ENCODE peak calls at places on chromosomes 3 and 15, in seven cellular contexts. Z, Q, R, W, U, V and N are unnamed samples.

GRCh38 chr3:44045476-44046275 is 196.0 kb upstream of the TOPAZ1 start:
- DNase-seq in Z (no peak), W (no peak), U (no peak), V (no peak), Q (no peak), R (no peak), N (no peak)

GRCh38 chr15:66876731-66877545 is 174.9 kb downstream of the SMAD6 start:
- DNase-seq in V (no peak), U (no peak), W (no peak), R (no peak), Z (no peak), Q (peak; percentile 32), N (no peak)

GRCh38 chr3:10459954-10460754 is 45.2 kb downstream of the ATP2B2 start:
- DNase-seq in Q (peak; percentile 92), R (peak; percentile 73), U (peak; percentile 59), Z (peak; percentile 98), W (peak; percentile 90), V (peak; percentile 62), N (no peak)

GRCh38 chr15:40787344-40787841 is 17.6 kb downstream of the C15orf62 start:
- DNase-seq in Q (no peak), W (no peak), V (peak; percentile 96), U (peak; percentile 71), Z (peak; percentile 94), R (no peak), N (no peak)

GRCh38 chr3:126208182-126208581 is 27.8 kb upstream of the ALDH1L1 start:
- DNase-seq in Z (no peak), W (no peak), R (no peak), U (no peak), Q (no peak), V (no peak), N (no peak)

GRCh38 chr3:22373182-22373581 is 622.2 kb upstream of the ZNF385D start:
- DNase-seq in Z (peak; percentile 4), U (no peak), V (no peak), Q (no peak), W (no peak), R (no peak), N (no peak)

GRCh38 chr3:195806211-195806915 is 5.4 kb downstream of the MUC4 start:
- DNase-seq in W (no peak), V (no peak), R (no peak), Z (peak; percentile 96), U (peak; percentile 69), Q (no peak), N (no peak)

GRCh38 chr3:156563900-156564682 is 9.2 kb upstream of the SSR3 start:
- DNase-seq in Z (no peak), W (no peak), U (no peak), Q (no peak), V (no peak), R (no peak), N (no peak)

GRCh38 chr3:179860275-179861107 is 176.2 kb downstream of the PEX5L start:
- DNase-seq in R (no peak), Z (no peak), W (no peak), U (no peak), Q (no peak), V (no peak), N (no peak)

GRCh38 chr15:50786871-50787270 is 21.4 kb upstream of the SPPL2A start:
- DNase-seq in R (no peak), W (no peak), V (no peak), U (no peak), Q (no peak), Z (no peak), N (no peak)

GRCh38 chr3:106609666-106610301 is 741.0 kb upstream of the CBLB start:
- DNase-seq in V (peak; percentile 62), W (peak; percentile 10), R (peak; percentile 41), U (peak; percentile 92), Q (peak; percentile 76), Z (peak; percentile 90), N (peak; percentile 95)

GRCh38 chr3:156553705-156554356 is 1.1 kb downstream of the SSR3 start:
- DNase-seq in V (peak; percentile 1), Q (no peak), R (peak; percentile 60), U (peak; percentile 57), Z (peak; percentile 15), W (no peak), N (no peak)

GRCh38 chr3:13613343-13614190 is 64.6 kb downstream of the FBLN2 start:
- DNase-seq in R (no peak), Z (no peak), Q (no peak), V (no peak), W (no peak), U (no peak), N (no peak)

GRCh38 chr15:46709461-46709860 is 1007.8 kb upstream of the SEMA6D start:
- DNase-seq in Z (no peak), Q (no peak), U (no peak), W (no peak), V (no peak), R (no peak), N (no peak)

GRCh38 chr3:57446318-57446841 is 97.8 kb downstream of the DNAH12 start:
- DNase-seq in W (no peak), V (no peak), R (no peak), Q (no peak), Z (no peak), U (no peak), N (no peak)

GRCh38 chr3:10213156-10213792 is 35.0 kb upstream of the TATDN2 start:
- DNase-seq in U (no peak), Q (no peak), R (no peak), W (no peak), V (no peak), Z (no peak), N (no peak)

GRCh38 chr15:45181491-45182285 is 6.1 kb downstream of the SHF start:
- DNase-seq in Z (peak; percentile 35), W (no peak), U (no peak), V (no peak), R (no peak), Q (no peak), N (no peak)

GRCh38 chr3:179716811-179717210 is 64.0 kb downstream of the USP13 start:
- DNase-seq in R (no peak), U (no peak), V (no peak), Z (no peak), W (no peak), Q (no peak), N (no peak)

GRCh38 chr15:66907826-66908502 is 157.4 kb upstream of the SMAD3 start:
- DNase-seq in R (peak; percentile 56), V (no peak), Z (no peak), U (no peak), W (no peak), Q (no peak), N (no peak)

GRCh38 chr3:32177702-32178198 is 60.7 kb upstream of the CMTM8 start:
- DNase-seq in U (peak; percentile 91), V (peak; percentile 90), W (peak; percentile 76), Q (peak; percentile 73), R (peak; percentile 88), Z (peak; percentile 95), N (no peak)

GRCh38 chr15:62503451-62503850 is 338.4 kb upstream of the C2CD4B start:
- DNase-seq in U (peak; percentile 24), V (no peak), R (no peak), Z (no peak), W (no peak), Q (no peak), N (peak; percentile 35)

GRCh38 chr15:73994912-73995622 is 551 bp downstream of the PML start:
- DNase-seq in Z (peak; percentile 28), V (no peak), W (peak; percentile 33), U (no peak), Q (no peak), R (no peak), N (no peak)

GRCh38 chr15:90103669-90104329 is 1.5 kb upstream of the IDH2 start:
- DNase-seq in U (no peak), W (no peak), R (peak; percentile 60), Z (no peak), Q (no peak), V (no peak), N (no peak)

GRCh38 chr3:52831500-52832301 is 1.2 kb upstream of the ITIH4 start:
- DNase-seq in V (peak; percentile 68), Q (no peak), W (peak; percentile 65), U (peak; percentile 72), R (peak; percentile 64), Z (no peak), N (no peak)
- TF ChIP-seq POLR2AphosphoS5 in V (peak; percentile 57), Q (no peak), W (no peak), U (no peak), R (no peak), Z (no peak), N (no peak)

DNA sequence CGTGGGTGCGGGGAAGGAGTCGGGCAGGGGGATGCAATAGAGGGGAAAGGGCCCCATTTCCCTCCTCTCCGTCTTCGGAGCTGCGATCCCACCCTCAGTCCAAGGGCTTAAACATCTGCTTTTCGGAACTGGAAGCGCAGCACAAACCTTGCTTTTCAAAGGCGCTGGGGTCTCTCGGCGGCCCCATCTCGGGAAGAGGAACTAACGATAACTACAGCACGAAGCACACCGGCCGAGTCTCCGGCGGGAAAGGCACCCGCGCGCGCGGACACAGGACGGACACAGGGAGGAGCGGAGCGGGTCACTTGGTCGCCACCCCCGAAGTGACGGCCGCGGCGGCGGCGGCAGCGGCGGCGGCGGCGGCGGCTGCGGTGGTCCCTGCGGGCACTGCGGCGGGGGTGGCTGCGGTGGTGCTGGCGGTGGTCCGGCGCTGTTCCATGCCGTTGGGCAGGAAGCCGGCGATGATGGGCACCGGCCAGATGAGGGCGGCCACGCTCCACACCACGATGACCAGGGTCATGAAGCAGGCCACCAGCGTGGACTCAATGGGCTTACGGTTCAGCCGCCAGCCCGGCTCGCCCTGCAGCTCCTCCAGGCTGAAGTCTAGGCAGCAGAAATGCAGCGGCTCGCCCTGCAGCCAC is 1.1 kb downstream of the TMEM158 start:
- DNase-seq in W (peak; percentile 75), Q (peak; percentile 81), R (peak; percentile 40), U (peak; percentile 64), V (no peak), Z (peak; percentile 83), N (no peak)
- TF ChIP-seq EZH2 in W (no peak), Q (no peak), R (no peak), U (no peak), V (no peak), Z (no peak), N (no peak)

GRCh38 chr3:184584001-184584891 is 22.7 kb downstream of the EPHB3 start:
- DNase-seq in Z (peak; percentile 77), R (no peak), V (no peak), W (no peak), Q (peak; percentile 68), U (no peak), N (no peak)

GRCh38 chr3:184581331-184582210 is 20.0 kb downstream of the EPHB3 start:
- DNase-seq in Q (no peak), U (no peak), W (no peak), R (no peak), V (no peak), Z (no peak), N (no peak)

GRCh38 chr3:184582583-184582982 is 21.0 kb downstream of the EPHB3 start:
- DNase-seq in Z (peak; percentile 87), R (no peak), W (no peak), U (no peak), Q (peak; percentile 72), V (no peak), N (no peak)

GRCh38 chr3:184583345-184584000 is 21.9 kb downstream of the EPHB3 start:
- DNase-seq in R (no peak), U (no peak), Q (no peak), W (peak; percentile 52), Z (no peak), V (no peak), N (no peak)

GRCh38 chr3:184582998-184583344 is 21.4 kb downstream of the EPHB3 start:
- DNase-seq in Z (no peak), R (no peak), V (no peak), W (no peak), U (no peak), Q (peak; percentile 69), N (no peak)
- TF ChIP-seq POLR2AphosphoS5 in Z (no peak), R (no peak), V (no peak), W (no peak), U (no peak), Q (no peak), N (no peak)

GRCh38 chr3:128993461-128994172 is at the start of gene CFAP92:
- DNase-seq in W (peak; percentile 95), R (no peak), U (no peak), Z (peak; percentile 95), Q (peak; percentile 96), V (peak; percentile 23), N (no peak)
- TF ChIP-seq EZH2 in W (no peak), R (no peak), U (no peak), Z (no peak), Q (no peak), V (no peak), N (no peak)